ENCODE peak calls at places on chromosomes 3 and 15, in nine cellular contexts. One of them, this sample, is unnamed.

GRCh38 chr3:11391930-11392688 is 119.9 kb downstream of the ATG7 start:
- DNase-seq in HFFc6: peak
- DNase-seq in MCF 10A: peak
- DNase-seq in mammary epithelial cell: no peak
- DNase-seq in Peyer's patch: no peak
- DNase-seq in WTC11: no peak
- DNase-seq in uterus: no peak
- DNase-seq in suprapubic skin: no peak
- DNase-seq in adrenal gland: no peak
- DNase-seq in this sample: no peak

GRCh38 chr3:132256984-132257383 is 60.2 kb upstream of the ACP3 start:
- DNase-seq in HFFc6: no peak
- DNase-seq in MCF 10A: peak
- DNase-seq in mammary epithelial cell: peak
- DNase-seq in Peyer's patch: no peak
- DNase-seq in WTC11: peak
- DNase-seq in uterus: no peak
- DNase-seq in suprapubic skin: no peak
- DNase-seq in adrenal gland: peak
- DNase-seq in this sample: no peak

GRCh38 chr3:29171583-29171990 is 109.3 kb upstream of the RBMS3 start:
- DNase-seq in HFFc6: no peak
- DNase-seq in MCF 10A: no peak
- DNase-seq in mammary epithelial cell: no peak
- DNase-seq in Peyer's patch: no peak
- DNase-seq in WTC11: no peak
- DNase-seq in uterus: no peak
- DNase-seq in suprapubic skin: no peak
- DNase-seq in adrenal gland: no peak
- DNase-seq in this sample: no peak

GRCh38 chr3:148930785-148931184 is 60.6 kb upstream of the GYG1 start:
- DNase-seq in HFFc6: peak
- DNase-seq in MCF 10A: peak
- DNase-seq in mammary epithelial cell: no peak
- DNase-seq in Peyer's patch: no peak
- DNase-seq in WTC11: no peak
- DNase-seq in uterus: no peak
- DNase-seq in suprapubic skin: no peak
- DNase-seq in adrenal gland: no peak
- DNase-seq in this sample: no peak

GRCh38 chr3:157156844-157157635 is 2.9 kb downstream of the CCNL1 start:
- DNase-seq in HFFc6: no peak
- DNase-seq in MCF 10A: peak
- DNase-seq in mammary epithelial cell: no peak
- DNase-seq in Peyer's patch: no peak
- DNase-seq in WTC11: no peak
- DNase-seq in uterus: no peak
- DNase-seq in suprapubic skin: no peak
- DNase-seq in adrenal gland: no peak
- DNase-seq in this sample: no peak

GRCh38 chr3:183477801-183478456 is 49.5 kb upstream of the MCF2L2 start:
- DNase-seq in HFFc6: no peak
- DNase-seq in MCF 10A: no peak
- DNase-seq in mammary epithelial cell: peak
- DNase-seq in Peyer's patch: no peak
- DNase-seq in WTC11: no peak
- DNase-seq in uterus: no peak
- DNase-seq in suprapubic skin: no peak
- DNase-seq in adrenal gland: no peak
- DNase-seq in this sample: no peak

GRCh38 chr3:188323067-188323842 is 169.3 kb downstream of the LPP start:
- DNase-seq in HFFc6: no peak
- DNase-seq in MCF 10A: no peak
- DNase-seq in mammary epithelial cell: peak
- DNase-seq in Peyer's patch: no peak
- DNase-seq in WTC11: no peak
- DNase-seq in uterus: no peak
- DNase-seq in suprapubic skin: no peak
- DNase-seq in adrenal gland: no peak
- DNase-seq in this sample: no peak

GRCh38 chr15:89556413-89557262 is 18.6 kb upstream of the TICRR start:
- DNase-seq in HFFc6: peak
- DNase-seq in MCF 10A: peak
- DNase-seq in mammary epithelial cell: peak
- DNase-seq in Peyer's patch: no peak
- DNase-seq in WTC11: peak
- DNase-seq in uterus: peak
- DNase-seq in suprapubic skin: no peak
- DNase-seq in adrenal gland: peak
- DNase-seq in this sample: no peak

GRCh38 chr3:64945171-64945684 is 257.4 kb upstream of the ADAMTS9 start:
- DNase-seq in HFFc6: no peak
- DNase-seq in MCF 10A: no peak
- DNase-seq in mammary epithelial cell: no peak
- DNase-seq in Peyer's patch: no peak
- DNase-seq in WTC11: peak
- DNase-seq in uterus: peak
- DNase-seq in suprapubic skin: no peak
- DNase-seq in adrenal gland: peak
- DNase-seq in this sample: no peak

DNA sequence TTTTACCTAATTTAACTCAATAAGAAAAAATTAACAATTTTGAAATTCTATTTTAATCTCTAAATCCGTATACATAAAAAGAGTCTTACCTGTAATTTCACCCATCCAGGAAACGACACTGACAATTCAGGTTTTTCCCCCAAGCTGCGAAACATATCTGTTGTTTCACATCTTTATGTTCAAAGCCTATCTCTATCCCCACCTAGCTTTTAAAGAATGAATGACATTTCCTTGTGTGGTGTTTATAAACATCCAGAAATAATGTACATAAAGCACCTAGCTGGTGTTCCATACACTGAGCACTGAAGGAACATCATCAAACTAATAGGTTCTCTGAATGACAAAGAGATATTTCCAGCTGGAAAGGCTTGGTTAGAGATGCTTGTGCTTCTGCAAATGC is 867.8 kb downstream of the SQOR start:
- DNase-seq in HFFc6: no peak
- DNase-seq in MCF 10A: no peak
- DNase-seq in mammary epithelial cell: no peak
- DNase-seq in Peyer's patch: no peak
- DNase-seq in WTC11: no peak
- DNase-seq in uterus: no peak
- DNase-seq in suprapubic skin: no peak
- DNase-seq in adrenal gland: no peak
- DNase-seq in this sample: no peak
- TF ChIP-seq CTCF in HFFc6: peak
- TF ChIP-seq CTCF in MCF 10A: peak
- TF ChIP-seq CTCF in mammary epithelial cell: peak
- TF ChIP-seq CTCF in Peyer's patch: peak
- TF ChIP-seq CTCF in WTC11: peak
- TF ChIP-seq CTCF in uterus: no peak
- TF ChIP-seq CTCF in suprapubic skin: no peak
- TF ChIP-seq CTCF in adrenal gland: peak
- TF ChIP-seq CTCF in this sample: no peak

DNA sequence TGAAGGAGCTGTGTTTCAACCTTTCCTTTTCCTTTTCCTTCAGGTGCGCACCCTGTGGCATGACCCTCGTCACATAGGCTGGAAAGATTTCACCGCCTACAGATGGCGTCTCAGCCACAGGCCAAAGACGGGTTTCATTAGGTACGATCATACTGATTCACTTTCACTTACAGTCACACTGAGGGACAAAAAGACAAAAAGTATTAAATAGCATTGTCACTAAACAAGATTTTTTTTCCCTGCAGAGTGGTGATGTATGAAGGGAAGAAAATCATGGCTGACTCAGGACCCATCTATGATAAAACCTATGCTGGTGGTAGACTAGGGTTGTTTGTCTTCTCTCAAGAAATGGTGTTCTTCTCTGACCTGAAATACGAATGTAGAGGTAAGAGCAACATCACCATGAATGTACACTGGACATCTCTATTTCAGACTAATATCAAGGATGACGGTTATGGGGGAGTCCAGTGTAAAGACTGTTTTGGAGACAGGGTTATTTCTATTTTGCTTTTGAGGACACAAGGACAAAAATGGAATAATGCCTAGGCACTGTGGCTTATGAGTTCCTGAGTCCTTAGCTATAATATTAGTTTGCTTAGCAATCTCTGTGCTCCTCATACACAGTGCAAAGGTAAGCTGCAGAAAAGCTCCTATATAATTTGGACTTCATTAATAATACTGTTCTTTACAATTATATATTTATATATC is 13.3 kb downstream of the THBS1 start:
- DNase-seq in HFFc6: peak
- DNase-seq in MCF 10A: no peak
- DNase-seq in mammary epithelial cell: peak
- DNase-seq in Peyer's patch: no peak
- DNase-seq in WTC11: no peak
- DNase-seq in uterus: no peak
- DNase-seq in suprapubic skin: no peak
- DNase-seq in adrenal gland: no peak
- DNase-seq in this sample: no peak
- TF ChIP-seq CTCF in HFFc6: no peak
- TF ChIP-seq CTCF in MCF 10A: no peak
- TF ChIP-seq CTCF in mammary epithelial cell: peak
- TF ChIP-seq CTCF in Peyer's patch: peak
- TF ChIP-seq CTCF in WTC11: no peak
- TF ChIP-seq CTCF in uterus: no peak
- TF ChIP-seq CTCF in suprapubic skin: no peak
- TF ChIP-seq CTCF in adrenal gland: no peak
- TF ChIP-seq CTCF in this sample: no peak

DNA sequence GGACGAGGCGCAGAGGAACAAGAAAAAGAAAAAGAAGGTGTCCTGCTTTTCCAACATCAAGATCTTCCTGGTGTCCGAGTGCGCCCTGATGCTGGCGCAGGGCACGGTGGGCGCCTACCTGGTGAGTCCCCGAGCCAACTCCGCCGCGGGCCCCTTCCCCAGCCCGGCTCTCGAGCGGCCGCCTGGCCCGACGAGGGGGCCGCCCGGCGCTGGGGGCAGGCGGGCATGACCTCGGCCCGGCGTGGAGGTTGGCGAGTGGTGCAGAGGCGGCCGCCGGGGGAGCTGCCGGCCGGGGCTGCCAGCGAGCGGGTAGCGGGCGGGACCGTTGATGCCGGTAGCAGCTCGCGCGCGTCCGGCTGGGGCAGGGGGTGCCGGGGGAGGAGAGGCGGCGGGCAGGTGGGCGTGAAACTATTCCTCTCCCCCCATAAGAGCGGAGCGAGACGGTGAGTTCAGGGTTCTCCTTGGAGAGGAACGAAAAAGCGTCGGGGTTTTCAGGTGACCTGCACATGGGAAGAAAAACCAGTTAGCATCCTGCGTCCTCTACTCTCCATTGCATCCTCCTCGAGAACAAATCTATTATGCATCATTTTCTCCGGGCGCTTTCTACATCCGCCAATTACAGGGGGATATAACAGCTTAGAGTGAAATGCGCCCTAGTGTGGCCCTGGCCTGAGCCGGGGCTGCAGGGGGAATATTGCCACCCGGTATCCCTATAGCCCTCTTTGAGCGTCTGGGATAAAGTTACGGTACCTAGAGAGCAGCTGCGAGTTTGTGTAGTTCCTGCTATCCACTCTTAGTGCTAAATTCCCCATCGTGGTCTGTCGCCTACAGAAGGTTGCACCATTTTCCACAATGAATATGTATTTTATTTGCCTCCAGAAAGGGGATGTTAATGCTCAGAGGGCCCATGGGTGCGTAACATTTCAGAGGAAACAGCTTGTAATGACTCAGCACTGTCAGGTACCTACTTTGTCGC is 748 bp downstream of the SLCO3A1 start:
- DNase-seq in HFFc6: no peak
- DNase-seq in MCF 10A: peak
- DNase-seq in mammary epithelial cell: peak
- DNase-seq in Peyer's patch: peak
- DNase-seq in WTC11: peak
- DNase-seq in uterus: peak
- DNase-seq in suprapubic skin: no peak
- DNase-seq in adrenal gland: peak
- DNase-seq in this sample: no peak
- TF ChIP-seq CTCF in HFFc6: peak
- TF ChIP-seq CTCF in MCF 10A: peak
- TF ChIP-seq CTCF in mammary epithelial cell: peak
- TF ChIP-seq CTCF in Peyer's patch: peak
- TF ChIP-seq CTCF in WTC11: no peak
- TF ChIP-seq CTCF in uterus: peak
- TF ChIP-seq CTCF in suprapubic skin: peak
- TF ChIP-seq CTCF in adrenal gland: no peak
- TF ChIP-seq CTCF in this sample: no peak

GRCh38 chr3:185402561-185402960 is 39.6 kb downstream of the MAP3K13 start:
- DNase-seq in HFFc6: peak
- DNase-seq in MCF 10A: no peak
- DNase-seq in mammary epithelial cell: no peak
- DNase-seq in Peyer's patch: no peak
- DNase-seq in WTC11: no peak
- DNase-seq in uterus: no peak
- DNase-seq in suprapubic skin: no peak
- DNase-seq in adrenal gland: peak
- DNase-seq in this sample: no peak

GRCh38 chr3:185405664-185406063 is 42.7 kb downstream of the MAP3K13 start:
- DNase-seq in HFFc6: no peak
- DNase-seq in MCF 10A: no peak
- DNase-seq in mammary epithelial cell: no peak
- DNase-seq in Peyer's patch: no peak
- DNase-seq in WTC11: no peak
- DNase-seq in uterus: no peak
- DNase-seq in suprapubic skin: no peak
- DNase-seq in adrenal gland: no peak
- DNase-seq in this sample: no peak

GRCh38 chr3:185403002-185403401 is 40.1 kb downstream of the MAP3K13 start:
- DNase-seq in HFFc6: no peak
- DNase-seq in MCF 10A: no peak
- DNase-seq in mammary epithelial cell: no peak
- DNase-seq in Peyer's patch: no peak
- DNase-seq in WTC11: no peak
- DNase-seq in uterus: no peak
- DNase-seq in suprapubic skin: no peak
- DNase-seq in adrenal gland: no peak
- DNase-seq in this sample: no peak

GRCh38 chr3:185406127-185406620 is 43.2 kb downstream of the MAP3K13 start:
- DNase-seq in HFFc6: no peak
- DNase-seq in MCF 10A: no peak
- DNase-seq in mammary epithelial cell: no peak
- DNase-seq in Peyer's patch: no peak
- DNase-seq in WTC11: no peak
- DNase-seq in uterus: no peak
- DNase-seq in suprapubic skin: no peak
- DNase-seq in adrenal gland: no peak
- DNase-seq in this sample: no peak

GRCh38 chr3:185405243-185405642 is 42.3 kb downstream of the MAP3K13 start:
- DNase-seq in HFFc6: no peak
- DNase-seq in MCF 10A: no peak
- DNase-seq in mammary epithelial cell: no peak
- DNase-seq in Peyer's patch: no peak
- DNase-seq in WTC11: no peak
- DNase-seq in uterus: no peak
- DNase-seq in suprapubic skin: no peak
- DNase-seq in adrenal gland: no peak
- DNase-seq in this sample: no peak
- TF ChIP-seq CTCF in HFFc6: no peak
- TF ChIP-seq CTCF in MCF 10A: no peak
- TF ChIP-seq CTCF in mammary epithelial cell: no peak
- TF ChIP-seq CTCF in Peyer's patch: no peak
- TF ChIP-seq CTCF in WTC11: no peak
- TF ChIP-seq CTCF in uterus: no peak
- TF ChIP-seq CTCF in suprapubic skin: no peak
- TF ChIP-seq CTCF in adrenal gland: no peak
- TF ChIP-seq CTCF in this sample: no peak